ENCODE peak calls at places on chromosomes 6 and 20, in eight cellular contexts. K is NCI-H1092 treated with DMSO at 0.1 percent for 48 hours; J is central memory CD8-positive, alpha-beta T cell; M is neural crest cell; P is non-pigmented ciliary epithelial cell; E is fibroblast of lung; X is NCI-H82; S is A172. N is an unnamed sample.

GRCh38 chr20:21503345-21503744 is 10.5 kb downstream of the NKX2-2 start:
- DNase-seq in K (no peak), E (no peak), J (no peak), X (no peak), S (peak), P (no peak), M (no peak), N (no peak)

GRCh38 chr6:153849072-153849759 is 189.8 kb upstream of the OPRM1 start:
- DNase-seq in S (peak), E (no peak), J (no peak), X (no peak), K (no peak), P (no peak), M (no peak), N (no peak)

GRCh38 chr6:8170754-8171153 is 68.4 kb upstream of the EEF1E1 start:
- DNase-seq in J (no peak), X (no peak), K (no peak), M (no peak), S (no peak), P (no peak), E (no peak), N (no peak)

GRCh38 chr6:26240981-26241770 is 123.8 kb upstream of the BTN3A2 start:
- DNase-seq in P (peak), K (no peak), J (peak), S (no peak), X (no peak), M (no peak), E (peak), N (no peak)

GRCh38 chr20:53926428-53927028 is 143.9 kb downstream of the BCAS1 start:
- DNase-seq in P (peak), E (peak), X (no peak), K (no peak), J (no peak), M (no peak), S (peak), N (no peak)

GRCh38 chr6:10695086-10695657 is 400 bp downstream of the PAK1IP1 start:
- DNase-seq in K (no peak), E (no peak), P (no peak), J (no peak), S (no peak), X (no peak), M (no peak), N (peak)

GRCh38 chr6:157755752-157756411 is 67.2 kb upstream of the SNX9 start:
- DNase-seq in S (no peak), M (no peak), K (no peak), P (no peak), E (no peak), X (no peak), J (no peak), N (no peak)

GRCh38 chr6:142692942-142693341 is 252.0 kb downstream of the HIVEP2 start:
- DNase-seq in K (peak), M (peak), S (peak), P (peak), E (peak), X (peak), J (peak), N (peak)

GRCh38 chr6:143441680-143442359 is 8.7 kb downstream of the ADAT2 start:
- DNase-seq in S (peak), X (no peak), K (no peak), M (no peak), J (no peak), P (no peak), E (peak), N (no peak)

GRCh38 chr6:149140137-149140909 is 177.2 kb upstream of the TAB2 start:
- DNase-seq in E (no peak), X (no peak), J (peak), P (no peak), K (no peak), S (no peak), M (no peak), N (no peak)

GRCh38 chr6:9025796-9026195 is 590.5 kb upstream of the SLC35B3 start:
- DNase-seq in X (no peak), K (no peak), J (no peak), S (no peak), E (no peak), M (no peak), P (no peak), N (no peak)

GRCh38 chr6:42278131-42278853 is 60.6 kb upstream of the MRPS10 start:
- DNase-seq in P (no peak), E (no peak), S (no peak), J (no peak), K (no peak), X (no peak), M (no peak), N (no peak)

GRCh38 chr20:63702751-63703470 is 4.9 kb downstream of the ARFRP1 start:
- DNase-seq in K (no peak), E (no peak), X (no peak), P (no peak), M (no peak), J (no peak), S (no peak), N (no peak)

GRCh38 chr6:133408543-133408942 is 167.4 kb downstream of the EYA4 start:
- DNase-seq in X (no peak), S (no peak), P (no peak), K (no peak), J (no peak), E (peak), M (no peak), N (no peak)

GRCh38 chr20:5691918-5692618 is 58.1 kb upstream of the SHLD1 start:
- DNase-seq in P (no peak), M (no peak), K (peak), J (no peak), E (no peak), S (no peak), X (no peak), N (peak)

GRCh38 chr20:50320910-50321796 is 130.5 kb downstream of the CEBPB start:
- DNase-seq in K (no peak), S (peak), M (peak), E (peak), P (peak), J (no peak), X (no peak), N (no peak)

GRCh38 chr6:24855389-24856245 is 56.9 kb upstream of the ARMH2 start:
- DNase-seq in S (peak), J (peak), E (peak), X (peak), K (peak), M (peak), P (peak), N (peak)

GRCh38 chr6:157322792-157323113 is 566 bp downstream of the TMEM242 start:
- DNase-seq in X (no peak), E (no peak), P (no peak), J (no peak), M (no peak), K (no peak), S (no peak), N (no peak)

GRCh38 chr6:85594197-85594930 is 706 bp upstream of the SNX14 start:
- DNase-seq in M (no peak), S (peak), K (peak), P (no peak), X (peak), E (peak), J (no peak), N (peak)